ENCODE peak calls at places on chromosomes 1 and 21, in six cellular contexts. B is transverse colon, L is heart left ventricle, K is GM12892, Z is testis, M is tibial nerve. N is an unnamed sample.

GRCh38 chr1:62131093-62131725 is 63.4 kb upstream of the L1TD1 start:
- DNase-seq in B (peak; percentile 37), L (peak; percentile 25), K (peak; percentile 30), Z (peak; percentile 66), M (no peak), N (peak; percentile 50)

GRCh38 chr1:183024352-183025337 is 1.4 kb downstream of the LAMC1 start:
- DNase-seq in B (no peak), L (no peak), K (no peak), Z (no peak), M (no peak), N (no peak)

GRCh38 chr1:234731371-234732085 is 121.5 kb upstream of the IRF2BP2 start:
- DNase-seq in B (no peak), L (no peak), K (peak; percentile 52), Z (no peak), M (no peak), N (peak; percentile 63)

GRCh38 chr21:28227881-28228623 is 764.6 kb downstream of the LTN1 start:
- DNase-seq in B (no peak), L (no peak), K (no peak), Z (no peak), M (no peak), N (no peak)

GRCh38 chr21:14075346-14076142 is 135.2 kb downstream of the LIPI start:
- DNase-seq in B (no peak), L (no peak), K (no peak), Z (no peak), M (no peak), N (no peak)

GRCh38 chr21:25273945-25274344 is 333.3 kb downstream of the MRPL39 start:
- DNase-seq in B (no peak), L (no peak), K (no peak), Z (no peak), M (no peak), N (no peak)

GRCh38 chr1:4636186-4636585 is 18.2 kb upstream of the AJAP1 start:
- DNase-seq in B (no peak), L (no peak), K (no peak), Z (no peak), M (no peak), N (no peak)

GRCh38 chr1:21520899-21521716 is 11.9 kb downstream of the ALPL start:
- DNase-seq in B (no peak), L (no peak), K (no peak), Z (no peak), M (no peak), N (no peak)

GRCh38 chr1:233656032-233656620 is 42.2 kb downstream of the KCNK1 start:
- DNase-seq in B (no peak), L (no peak), K (no peak), Z (no peak), M (no peak), N (no peak)

GRCh38 chr1:234969630-234970370 is 158.8 kb downstream of the TOMM20 start:
- DNase-seq in B (no peak), L (peak; percentile 80), K (no peak), Z (peak; percentile 68), M (no peak), N (peak; percentile 33)

GRCh38 chr1:9315411-9316079 is 22.9 kb downstream of the SPSB1 start:
- DNase-seq in B (no peak), L (no peak), K (no peak), Z (peak; percentile 45), M (no peak), N (no peak)

GRCh38 chr21:26845066-26845749 is at the start of gene ADAMTS1:
- DNase-seq in B (peak; percentile 76), L (peak; percentile 93), K (no peak), Z (peak; percentile 91), M (peak; percentile 91), N (peak; percentile 53)
- TF ChIP-seq POLR2A in B (peak; percentile 90), L (peak; percentile 98), K (no peak), Z (peak; percentile 80), M (peak; percentile 97), N (peak; percentile 99)

GRCh38 chr21:45223236-45223992 is 64.3 kb downstream of the POFUT2 start:
- DNase-seq in B (no peak), L (no peak), K (no peak), Z (no peak), M (no peak), N (no peak)
- TF ChIP-seq POLR2A in B (no peak), L (no peak), K (no peak), Z (no peak), M (no peak), N (no peak)

DNA sequence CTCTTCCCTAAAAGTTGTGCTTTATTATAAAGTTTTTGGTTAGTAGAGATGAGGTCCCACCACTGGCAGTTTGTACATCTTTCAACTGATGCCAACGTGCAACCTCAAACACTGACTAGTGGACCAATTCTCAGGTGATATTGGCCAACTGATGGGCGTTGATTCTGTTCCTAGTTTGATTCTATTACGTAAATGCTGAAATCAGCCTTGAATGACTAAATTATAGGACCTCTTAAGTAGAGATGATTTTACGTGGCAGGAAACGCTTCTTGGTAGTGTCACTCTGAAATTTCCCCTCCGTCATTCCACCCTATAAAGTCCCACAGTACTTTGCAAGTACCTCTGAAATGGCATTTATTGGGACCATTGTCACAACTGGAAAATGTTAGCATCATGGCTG is 8.8 kb upstream of the FNDC7 start:
- DNase-seq in B (no peak), L (no peak), K (no peak), Z (no peak), M (no peak), N (no peak)
- TF ChIP-seq POLR2A in B (no peak), L (no peak), K (no peak), Z (no peak), M (no peak), N (no peak)

GRCh38 chr1:180950321-180950720 is 37.6 kb downstream of the KIAA1614 start:
- DNase-seq in B (no peak), L (no peak), K (no peak), Z (no peak), M (no peak), N (no peak)
- TF ChIP-seq POLR2A in B (no peak), L (no peak), K (no peak), Z (no peak), M (no peak), N (no peak)

N was measured in H54.